ENCODE peak calls at places on chromosome 9, in nine cellular contexts. One of them, this sample, is unnamed.

GRCh38 chr9:97767891-97768290 is 70.8 kb upstream of the XPA start:
- DNase-seq in NCI-H2029 treated with DMSO at 0.1 percent for 48 hours: no peak
- DNase-seq in germinal center: no peak
- DNase-seq in T-helper 2 cell: no peak
- DNase-seq in activated gamma-delta T cell treated with anti-CD3 and anti-CD28 coated beads, Interleukin-2, amount 50 U/mL, for 16 hours: no peak
- DNase-seq in sigmoid colon: no peak
- DNase-seq in AML-193: no peak
- DNase-seq in activated CD4-positive, alpha-beta T cell treated with anti-CD3 and anti-CD28 coated beads, Interleukin-2, amount 50 U/mL, for 24 hours: no peak
- DNase-seq in fibroblast of gingiva: no peak
- DNase-seq in this sample: no peak

GRCh38 chr9:126033318-126033717 is 286.1 kb downstream of the PBX3 start:
- DNase-seq in NCI-H2029 treated with DMSO at 0.1 percent for 48 hours: no peak
- DNase-seq in germinal center: no peak
- DNase-seq in T-helper 2 cell: no peak
- DNase-seq in activated gamma-delta T cell treated with anti-CD3 and anti-CD28 coated beads, Interleukin-2, amount 50 U/mL, for 16 hours: no peak
- DNase-seq in sigmoid colon: no peak
- DNase-seq in AML-193: no peak
- DNase-seq in activated CD4-positive, alpha-beta T cell treated with anti-CD3 and anti-CD28 coated beads, Interleukin-2, amount 50 U/mL, for 24 hours: no peak
- DNase-seq in fibroblast of gingiva: no peak
- DNase-seq in this sample: no peak

GRCh38 chr9:136530472-136531089 is 15.3 kb downstream of the NOTCH1 start:
- DNase-seq in NCI-H2029 treated with DMSO at 0.1 percent for 48 hours: no peak
- DNase-seq in germinal center: no peak
- DNase-seq in T-helper 2 cell: no peak
- DNase-seq in activated gamma-delta T cell treated with anti-CD3 and anti-CD28 coated beads, Interleukin-2, amount 50 U/mL, for 16 hours: no peak
- DNase-seq in sigmoid colon: no peak
- DNase-seq in AML-193: no peak
- DNase-seq in activated CD4-positive, alpha-beta T cell treated with anti-CD3 and anti-CD28 coated beads, Interleukin-2, amount 50 U/mL, for 24 hours: no peak
- DNase-seq in fibroblast of gingiva: no peak
- DNase-seq in this sample: no peak

GRCh38 chr9:32954642-32955041 is 46.8 kb downstream of the APTX start:
- DNase-seq in NCI-H2029 treated with DMSO at 0.1 percent for 48 hours: no peak
- DNase-seq in germinal center: no peak
- DNase-seq in T-helper 2 cell: no peak
- DNase-seq in activated gamma-delta T cell treated with anti-CD3 and anti-CD28 coated beads, Interleukin-2, amount 50 U/mL, for 16 hours: no peak
- DNase-seq in sigmoid colon: no peak
- DNase-seq in AML-193: no peak
- DNase-seq in activated CD4-positive, alpha-beta T cell treated with anti-CD3 and anti-CD28 coated beads, Interleukin-2, amount 50 U/mL, for 24 hours: no peak
- DNase-seq in fibroblast of gingiva: peak
- DNase-seq in this sample: no peak

GRCh38 chr9:129322641-129323375 is 144.7 kb upstream of the IER5L start:
- DNase-seq in NCI-H2029 treated with DMSO at 0.1 percent for 48 hours: no peak
- DNase-seq in germinal center: no peak
- DNase-seq in T-helper 2 cell: no peak
- DNase-seq in activated gamma-delta T cell treated with anti-CD3 and anti-CD28 coated beads, Interleukin-2, amount 50 U/mL, for 16 hours: no peak
- DNase-seq in sigmoid colon: peak
- DNase-seq in AML-193: no peak
- DNase-seq in activated CD4-positive, alpha-beta T cell treated with anti-CD3 and anti-CD28 coated beads, Interleukin-2, amount 50 U/mL, for 24 hours: no peak
- DNase-seq in fibroblast of gingiva: no peak
- DNase-seq in this sample: no peak

GRCh38 chr9:126233913-126234525 is 92.6 kb upstream of the MVB12B start:
- DNase-seq in NCI-H2029 treated with DMSO at 0.1 percent for 48 hours: no peak
- DNase-seq in germinal center: no peak
- DNase-seq in T-helper 2 cell: no peak
- DNase-seq in activated gamma-delta T cell treated with anti-CD3 and anti-CD28 coated beads, Interleukin-2, amount 50 U/mL, for 16 hours: no peak
- DNase-seq in sigmoid colon: no peak
- DNase-seq in AML-193: no peak
- DNase-seq in activated CD4-positive, alpha-beta T cell treated with anti-CD3 and anti-CD28 coated beads, Interleukin-2, amount 50 U/mL, for 24 hours: no peak
- DNase-seq in fibroblast of gingiva: no peak
- DNase-seq in this sample: no peak

GRCh38 chr9:71747572-71747971 is 20.7 kb downstream of the CEMIP2 start:
- DNase-seq in NCI-H2029 treated with DMSO at 0.1 percent for 48 hours: no peak
- DNase-seq in germinal center: no peak
- DNase-seq in T-helper 2 cell: no peak
- DNase-seq in activated gamma-delta T cell treated with anti-CD3 and anti-CD28 coated beads, Interleukin-2, amount 50 U/mL, for 16 hours: no peak
- DNase-seq in sigmoid colon: no peak
- DNase-seq in AML-193: peak
- DNase-seq in activated CD4-positive, alpha-beta T cell treated with anti-CD3 and anti-CD28 coated beads, Interleukin-2, amount 50 U/mL, for 24 hours: no peak
- DNase-seq in fibroblast of gingiva: no peak
- DNase-seq in this sample: no peak

GRCh38 chr9:27407966-27408365 is 111.0 kb upstream of the EQTN start:
- DNase-seq in NCI-H2029 treated with DMSO at 0.1 percent for 48 hours: no peak
- DNase-seq in germinal center: no peak
- DNase-seq in T-helper 2 cell: no peak
- DNase-seq in activated gamma-delta T cell treated with anti-CD3 and anti-CD28 coated beads, Interleukin-2, amount 50 U/mL, for 16 hours: no peak
- DNase-seq in sigmoid colon: no peak
- DNase-seq in AML-193: no peak
- DNase-seq in activated CD4-positive, alpha-beta T cell treated with anti-CD3 and anti-CD28 coated beads, Interleukin-2, amount 50 U/mL, for 24 hours: no peak
- DNase-seq in fibroblast of gingiva: no peak
- DNase-seq in this sample: no peak

GRCh38 chr9:71793386-71794105 is 25.2 kb upstream of the CEMIP2 start:
- DNase-seq in NCI-H2029 treated with DMSO at 0.1 percent for 48 hours: no peak
- DNase-seq in germinal center: no peak
- DNase-seq in T-helper 2 cell: no peak
- DNase-seq in activated gamma-delta T cell treated with anti-CD3 and anti-CD28 coated beads, Interleukin-2, amount 50 U/mL, for 16 hours: no peak
- DNase-seq in sigmoid colon: no peak
- DNase-seq in AML-193: no peak
- DNase-seq in activated CD4-positive, alpha-beta T cell treated with anti-CD3 and anti-CD28 coated beads, Interleukin-2, amount 50 U/mL, for 24 hours: no peak
- DNase-seq in fibroblast of gingiva: peak
- DNase-seq in this sample: no peak

GRCh38 chr9:106860731-106861584 is 2.0 kb upstream of the ZNF462 start:
- DNase-seq in NCI-H2029 treated with DMSO at 0.1 percent for 48 hours: peak
- DNase-seq in germinal center: no peak
- DNase-seq in T-helper 2 cell: no peak
- DNase-seq in activated gamma-delta T cell treated with anti-CD3 and anti-CD28 coated beads, Interleukin-2, amount 50 U/mL, for 16 hours: no peak
- DNase-seq in sigmoid colon: peak
- DNase-seq in AML-193: no peak
- DNase-seq in activated CD4-positive, alpha-beta T cell treated with anti-CD3 and anti-CD28 coated beads, Interleukin-2, amount 50 U/mL, for 24 hours: no peak
- DNase-seq in fibroblast of gingiva: peak
- DNase-seq in this sample: no peak

GRCh38 chr9:79569814-79570448 is 1.8 kb upstream of the TLE4 start:
- DNase-seq in NCI-H2029 treated with DMSO at 0.1 percent for 48 hours: no peak
- DNase-seq in germinal center: no peak
- DNase-seq in T-helper 2 cell: no peak
- DNase-seq in activated gamma-delta T cell treated with anti-CD3 and anti-CD28 coated beads, Interleukin-2, amount 50 U/mL, for 16 hours: no peak
- DNase-seq in sigmoid colon: no peak
- DNase-seq in AML-193: no peak
- DNase-seq in activated CD4-positive, alpha-beta T cell treated with anti-CD3 and anti-CD28 coated beads, Interleukin-2, amount 50 U/mL, for 24 hours: no peak
- DNase-seq in fibroblast of gingiva: no peak
- DNase-seq in this sample: no peak

This sample was measured in B cell.